ENCODE peak calls at places on chromosomes 7 and 10, in five cellular contexts. One of them, this sample, is unnamed.
A peak's percentile ranks its signal among the peaks of the same experiment; 100 is the strongest.

GRCh38 chr7:91912500-91912899 is 28.2 kb upstream of the AKAP9 start:
- DNase-seq in cardiac fibroblast: peak; percentile 41
- DNase-seq in heart left ventricle: no peak
- DNase-seq in brain microvascular endothelial cell: no peak
- DNase-seq in coronary artery: no peak
- DNase-seq in this sample: no peak

GRCh38 chr10:72320676-72321247 is 34.0 kb downstream of the DNAJB12 start:
- DNase-seq in cardiac fibroblast: peak; percentile 97
- DNase-seq in heart left ventricle: peak; percentile 86
- DNase-seq in brain microvascular endothelial cell: peak; percentile 98
- DNase-seq in coronary artery: peak; percentile 91
- DNase-seq in this sample: peak; percentile 96

GRCh38 chr10:104449402-104449801 is 95.8 kb downstream of the CFAP58 start:
- DNase-seq in cardiac fibroblast: no peak
- DNase-seq in heart left ventricle: no peak
- DNase-seq in brain microvascular endothelial cell: peak; percentile 17
- DNase-seq in coronary artery: no peak
- DNase-seq in this sample: no peak

GRCh38 chr10:86940677-86941076 is 16.7 kb downstream of the MMRN2 start:
- DNase-seq in cardiac fibroblast: no peak
- DNase-seq in heart left ventricle: no peak
- DNase-seq in brain microvascular endothelial cell: no peak
- DNase-seq in coronary artery: peak; percentile 76
- DNase-seq in this sample: no peak

GRCh38 chr7:112272921-112273561 is 66.5 kb downstream of the ZNF277 start:
- DNase-seq in cardiac fibroblast: peak; percentile 39
- DNase-seq in heart left ventricle: peak; percentile 27
- DNase-seq in brain microvascular endothelial cell: no peak
- DNase-seq in coronary artery: no peak
- DNase-seq in this sample: no peak

GRCh38 chr7:156903232-156903909 is 10.4 kb upstream of the LMBR1 start:
- DNase-seq in cardiac fibroblast: peak; percentile 60
- DNase-seq in heart left ventricle: peak; percentile 74
- DNase-seq in brain microvascular endothelial cell: peak; percentile 34
- DNase-seq in coronary artery: no peak
- DNase-seq in this sample: no peak

GRCh38 chr7:99293167-99293566 is 20.5 kb downstream of the MYH16 start:
- DNase-seq in cardiac fibroblast: no peak
- DNase-seq in heart left ventricle: no peak
- DNase-seq in brain microvascular endothelial cell: no peak
- DNase-seq in coronary artery: no peak
- DNase-seq in this sample: no peak

GRCh38 chr10:8036521-8037198 is 17.8 kb upstream of the GATA3 start:
- DNase-seq in cardiac fibroblast: no peak
- DNase-seq in heart left ventricle: no peak
- DNase-seq in brain microvascular endothelial cell: no peak
- DNase-seq in coronary artery: no peak
- DNase-seq in this sample: no peak

GRCh38 chr7:129122086-129122750 is 22.3 kb upstream of the TSPAN33 start:
- DNase-seq in cardiac fibroblast: no peak
- DNase-seq in heart left ventricle: no peak
- DNase-seq in brain microvascular endothelial cell: no peak
- DNase-seq in coronary artery: no peak
- DNase-seq in this sample: no peak

GRCh38 chr7:95871078-95871848 is 98.9 kb downstream of the DYNC1I1 start:
- DNase-seq in cardiac fibroblast: peak; percentile 68
- DNase-seq in heart left ventricle: no peak
- DNase-seq in brain microvascular endothelial cell: peak; percentile 59
- DNase-seq in coronary artery: no peak
- DNase-seq in this sample: peak; percentile 12

GRCh38 chr10:118341678-118342637 is at the start of gene FAM204A:
- DNase-seq in cardiac fibroblast: peak; percentile 93
- DNase-seq in heart left ventricle: peak; percentile 94
- DNase-seq in brain microvascular endothelial cell: peak; percentile 94
- DNase-seq in coronary artery: peak; percentile 96
- DNase-seq in this sample: peak; percentile 92

GRCh38 chr10:7488418-7488829 is 77.6 kb upstream of the SFMBT2 start:
- DNase-seq in cardiac fibroblast: peak; percentile 46
- DNase-seq in heart left ventricle: no peak
- DNase-seq in brain microvascular endothelial cell: peak; percentile 19
- DNase-seq in coronary artery: no peak
- DNase-seq in this sample: no peak

GRCh38 chr10:125064681-125065492 is 95.5 kb downstream of the CTBP2 start:
- DNase-seq in cardiac fibroblast: peak; percentile 64
- DNase-seq in heart left ventricle: no peak
- DNase-seq in brain microvascular endothelial cell: no peak
- DNase-seq in coronary artery: no peak
- DNase-seq in this sample: no peak

GRCh38 chr10:12869427-12869826 is 132.1 kb downstream of the CCDC3 start:
- DNase-seq in cardiac fibroblast: no peak
- DNase-seq in heart left ventricle: no peak
- DNase-seq in brain microvascular endothelial cell: peak; percentile 12
- DNase-seq in coronary artery: no peak
- DNase-seq in this sample: no peak

GRCh38 chr10:132069849-132070182 is 4.1 kb downstream of the JAKMIP3 start:
- DNase-seq in cardiac fibroblast: no peak
- DNase-seq in heart left ventricle: no peak
- DNase-seq in brain microvascular endothelial cell: no peak
- DNase-seq in coronary artery: no peak
- DNase-seq in this sample: no peak

GRCh38 chr7:105723582-105723981 is 142.3 kb upstream of the EFCAB10 start:
- DNase-seq in cardiac fibroblast: no peak
- DNase-seq in heart left ventricle: no peak
- DNase-seq in brain microvascular endothelial cell: no peak
- DNase-seq in coronary artery: no peak
- DNase-seq in this sample: no peak

GRCh38 chr10:29130190-29130673 is 158.6 kb upstream of the LYZL1 start:
- DNase-seq in cardiac fibroblast: peak; percentile 68
- DNase-seq in heart left ventricle: no peak
- DNase-seq in brain microvascular endothelial cell: no peak
- DNase-seq in coronary artery: no peak
- DNase-seq in this sample: no peak

GRCh38 chr10:107971411-107971810 is 806.9 kb upstream of the SORCS1 start:
- DNase-seq in cardiac fibroblast: peak; percentile 39
- DNase-seq in heart left ventricle: no peak
- DNase-seq in brain microvascular endothelial cell: no peak
- DNase-seq in coronary artery: no peak
- DNase-seq in this sample: no peak

GRCh38 chr7:81267508-81267907 is 348.7 kb upstream of the SEMA3C start:
- DNase-seq in cardiac fibroblast: peak; percentile 36
- DNase-seq in heart left ventricle: no peak
- DNase-seq in brain microvascular endothelial cell: peak; percentile 17
- DNase-seq in coronary artery: no peak
- DNase-seq in this sample: no peak

GRCh38 chr7:7972128-7972527 is 3.5 kb downstream of the GLCCI1 start:
- DNase-seq in cardiac fibroblast: no peak
- DNase-seq in heart left ventricle: no peak
- DNase-seq in brain microvascular endothelial cell: no peak
- DNase-seq in coronary artery: no peak
- DNase-seq in this sample: no peak

GRCh38 chr10:35819011-35819410 is 176.9 kb upstream of the FZD8 start:
- DNase-seq in cardiac fibroblast: no peak
- DNase-seq in heart left ventricle: no peak
- DNase-seq in brain microvascular endothelial cell: no peak
- DNase-seq in coronary artery: no peak
- DNase-seq in this sample: no peak

GRCh38 chr10:43234471-43235041 is 32.3 kb downstream of the RASGEF1A start:
- DNase-seq in cardiac fibroblast: no peak
- DNase-seq in heart left ventricle: peak; percentile 17
- DNase-seq in brain microvascular endothelial cell: no peak
- DNase-seq in coronary artery: peak; percentile 62
- DNase-seq in this sample: no peak

GRCh38 chr7:157359581-157359980 is 22.8 kb downstream of the DNAJB6 start:
- DNase-seq in cardiac fibroblast: no peak
- DNase-seq in heart left ventricle: no peak
- DNase-seq in brain microvascular endothelial cell: no peak
- DNase-seq in coronary artery: no peak
- DNase-seq in this sample: no peak

GRCh38 chr10:21810582-21811244 is 192.8 kb downstream of the DNAJC1 start:
- DNase-seq in cardiac fibroblast: no peak
- DNase-seq in heart left ventricle: no peak
- DNase-seq in brain microvascular endothelial cell: no peak
- DNase-seq in coronary artery: no peak
- DNase-seq in this sample: no peak
- TF ChIP-seq CTCF in cardiac fibroblast: no peak
- TF ChIP-seq CTCF in heart left ventricle: no peak
- TF ChIP-seq CTCF in brain microvascular endothelial cell: no peak
- TF ChIP-seq CTCF in coronary artery: no peak
- TF ChIP-seq CTCF in this sample: no peak

DNA sequence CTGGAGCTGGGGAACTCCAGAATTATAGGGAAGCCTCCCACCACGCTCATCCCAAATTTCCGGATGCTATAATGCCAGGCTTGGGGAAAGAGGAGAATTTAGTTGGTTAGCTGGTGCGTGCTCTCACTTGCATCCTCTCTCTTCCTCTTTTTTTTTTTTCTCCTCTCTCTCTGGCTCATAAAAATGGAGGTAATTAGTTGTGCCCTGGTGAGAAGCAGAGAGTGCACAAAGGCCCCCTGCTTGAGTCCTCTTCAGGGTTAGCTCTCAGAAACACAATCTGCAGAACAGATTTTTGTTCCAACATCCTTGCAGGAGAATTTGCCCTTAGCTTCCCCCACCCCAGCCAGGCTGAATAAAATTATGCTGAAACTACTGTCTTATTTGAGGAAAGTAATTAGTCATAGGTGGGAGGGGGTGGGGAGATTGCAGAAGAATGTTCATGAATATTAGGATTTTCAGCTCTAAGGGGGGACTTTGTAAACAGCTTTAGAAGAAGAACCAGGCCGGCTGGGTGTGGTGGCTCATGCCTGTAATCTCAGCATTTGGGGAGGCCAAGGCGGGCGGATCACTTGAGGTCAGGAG is 7.6 kb downstream of the SERPINE1 start:
- DNase-seq in cardiac fibroblast: peak; percentile 70
- DNase-seq in heart left ventricle: no peak
- DNase-seq in brain microvascular endothelial cell: peak; percentile 73
- DNase-seq in coronary artery: no peak
- DNase-seq in this sample: no peak
- H3K4me3 ChIP-seq in cardiac fibroblast: no peak overlapping the region
- H3K4me3 ChIP-seq in heart left ventricle: no peak overlapping the region
- H3K4me3 ChIP-seq in brain microvascular endothelial cell: peak overlapping the region; percentile 62
- H3K4me3 ChIP-seq in coronary artery: no peak overlapping the region
- H3K4me3 ChIP-seq in this sample: no peak overlapping the region

GRCh38 chr7:18241543-18242231 is 214.0 kb upstream of the PRPS1L1 start:
- DNase-seq in cardiac fibroblast: no peak
- DNase-seq in heart left ventricle: no peak
- DNase-seq in brain microvascular endothelial cell: no peak
- DNase-seq in coronary artery: no peak
- DNase-seq in this sample: no peak
- TF ChIP-seq CTCF in cardiac fibroblast: no peak
- TF ChIP-seq CTCF in heart left ventricle: no peak
- TF ChIP-seq CTCF in brain microvascular endothelial cell: no peak
- TF ChIP-seq CTCF in coronary artery: no peak
- TF ChIP-seq CTCF in this sample: no peak

GRCh38 chr7:74217455-74218342 is 7.9 kb downstream of the LAT2 start:
- DNase-seq in cardiac fibroblast: no peak
- DNase-seq in heart left ventricle: no peak
- DNase-seq in brain microvascular endothelial cell: no peak
- DNase-seq in coronary artery: no peak
- DNase-seq in this sample: no peak
- H3K4me3 ChIP-seq in cardiac fibroblast: no peak overlapping the region
- H3K4me3 ChIP-seq in heart left ventricle: no peak overlapping the region
- H3K4me3 ChIP-seq in brain microvascular endothelial cell: no peak overlapping the region
- H3K4me3 ChIP-seq in coronary artery: no peak overlapping the region
- H3K4me3 ChIP-seq in this sample: no peak overlapping the region

DNA sequence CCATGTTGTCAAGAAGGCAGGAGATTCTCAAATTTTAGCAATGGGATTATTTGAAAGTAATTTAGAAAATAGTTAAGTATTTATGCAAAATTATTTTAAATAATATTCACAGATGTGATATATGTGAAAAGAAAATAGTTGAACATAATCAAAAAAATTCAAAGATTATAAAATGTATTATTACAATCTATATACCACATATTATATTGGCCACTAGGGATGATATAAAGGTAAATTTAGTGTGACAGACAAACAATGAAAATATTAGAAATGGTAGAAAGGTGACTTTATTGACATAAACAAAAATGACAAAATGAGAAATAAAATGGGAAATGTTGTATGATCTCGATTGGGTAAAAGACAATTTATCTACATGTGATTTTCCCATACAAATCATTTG is 385.5 kb downstream of the PCDH15 start:
- DNase-seq in cardiac fibroblast: no peak
- DNase-seq in heart left ventricle: no peak
- DNase-seq in brain microvascular endothelial cell: no peak
- DNase-seq in coronary artery: no peak
- DNase-seq in this sample: no peak
- TF ChIP-seq CTCF in cardiac fibroblast: no peak
- TF ChIP-seq CTCF in heart left ventricle: peak; percentile 9
- TF ChIP-seq CTCF in brain microvascular endothelial cell: no peak
- TF ChIP-seq CTCF in coronary artery: no peak
- TF ChIP-seq CTCF in this sample: no peak

GRCh38 chr10:3780766-3781457 is 4.1 kb downstream of the KLF6 start:
- DNase-seq in cardiac fibroblast: peak; percentile 48
- DNase-seq in heart left ventricle: no peak
- DNase-seq in brain microvascular endothelial cell: no peak
- DNase-seq in coronary artery: peak; percentile 78
- DNase-seq in this sample: no peak
- H3K4me3 ChIP-seq in cardiac fibroblast: peak overlapping the region; percentile 79
- H3K4me3 ChIP-seq in heart left ventricle: peak overlapping the region; percentile 98
- H3K4me3 ChIP-seq in brain microvascular endothelial cell: peak overlapping the region; percentile 98
- H3K4me3 ChIP-seq in coronary artery: peak overlapping the region; percentile 78
- H3K4me3 ChIP-seq in this sample: peak overlapping the region; percentile 82

GRCh38 chr10:5317547-5318107 is 47.1 kb upstream of the UCN3 start:
- DNase-seq in cardiac fibroblast: peak; percentile 36
- DNase-seq in heart left ventricle: peak; percentile 39
- DNase-seq in brain microvascular endothelial cell: peak; percentile 92
- DNase-seq in coronary artery: no peak
- DNase-seq in this sample: peak; percentile 52
- TF ChIP-seq CTCF in cardiac fibroblast: no peak
- TF ChIP-seq CTCF in heart left ventricle: no peak
- TF ChIP-seq CTCF in brain microvascular endothelial cell: no peak
- TF ChIP-seq CTCF in coronary artery: no peak
- TF ChIP-seq CTCF in this sample: no peak

GRCh38 chr7:14218338-14218737 is 228.9 kb upstream of the ETV1 start:
- DNase-seq in cardiac fibroblast: no peak
- DNase-seq in heart left ventricle: no peak
- DNase-seq in brain microvascular endothelial cell: no peak
- DNase-seq in coronary artery: no peak
- DNase-seq in this sample: no peak
- H3K4me3 ChIP-seq in cardiac fibroblast: no peak overlapping the region
- H3K4me3 ChIP-seq in heart left ventricle: no peak overlapping the region
- H3K4me3 ChIP-seq in brain microvascular endothelial cell: no peak overlapping the region
- H3K4me3 ChIP-seq in coronary artery: no peak overlapping the region
- H3K4me3 ChIP-seq in this sample: no peak overlapping the region

This sample was measured in HFF-Myc.